ENCODE peak calls at places on chromosome 7, in four cellular contexts. W is coronary artery, N is breast epithelium, S is AG04450. L is an unnamed sample.

GRCh38 chr7:35185908-35186731 is 67.8 kb downstream of the TBX20 start:
- DNase-seq in W (peak; percentile 68), N (no peak), S (no peak), L (no peak)

GRCh38 chr7:15686209-15686956 is at the start of gene MEOX2:
- DNase-seq in W (peak; percentile 86), N (no peak), S (no peak), L (peak; percentile 80)

GRCh38 chr7:45709168-45710034 is 135.2 kb downstream of the ADCY1 start:
- DNase-seq in W (peak; percentile 76), N (peak; percentile 35), S (no peak), L (peak; percentile 44)

GRCh38 chr7:5296627-5297226 is 14.0 kb downstream of the SLC29A4 start:
- DNase-seq in W (no peak), N (no peak), S (no peak), L (no peak)

GRCh38 chr7:116025098-116025809 is 5.3 kb downstream of the TFEC start:
- DNase-seq in W (no peak), N (no peak), S (no peak), L (no peak)

GRCh38 chr7:91264924-91265681 is 870 bp downstream of the FZD1 start:
- DNase-seq in W (no peak), N (peak; percentile 59), S (no peak), L (no peak)

GRCh38 chr7:78609281-78609680 is 810.7 kb downstream of the PHTF2 start:
- DNase-seq in W (no peak), N (no peak), S (no peak), L (no peak)

GRCh38 chr7:107232568-107233090 is 63.8 kb downstream of the HBP1 start:
- DNase-seq in W (no peak), N (no peak), S (peak; percentile 23), L (no peak)

GRCh38 chr7:34823650-34824258 is 165.7 kb downstream of the NPSR1 start:
- DNase-seq in W (no peak), N (no peak), S (peak; percentile 8), L (no peak)

GRCh38 chr7:112635742-112636141 is 154.5 kb downstream of the TMEM168 start:
- DNase-seq in W (no peak), N (no peak), S (no peak), L (no peak)

GRCh38 chr7:40824461-40824860 is 689.7 kb downstream of the SUGCT start:
- DNase-seq in W (no peak), N (no peak), S (no peak), L (no peak)

GRCh38 chr7:169854-170172 is 22.6 kb upstream of the FAM20C start:
- DNase-seq in W (no peak), N (no peak), S (no peak), L (no peak)

GRCh38 chr7:108222236-108222892 is 92.2 kb upstream of the LAMB4 start:
- DNase-seq in W (no peak), N (no peak), S (no peak), L (no peak)

GRCh38 chr7:35596061-35596460 is 98.9 kb downstream of the HERPUD2 start:
- DNase-seq in W (no peak), N (no peak), S (peak; percentile 23), L (no peak)

GRCh38 chr7:104174798-104175197 is 33.0 kb downstream of the ORC5 start:
- DNase-seq in W (no peak), N (no peak), S (no peak), L (no peak)

GRCh38 chr7:99003419-99003818 is 125.1 kb downstream of the TRRAP start:
- DNase-seq in W (no peak), N (no peak), S (no peak), L (no peak)

GRCh38 chr7:47441796-47442744 is 139.8 kb downstream of the TNS3 start:
- DNase-seq in W (peak; percentile 47), N (no peak), S (no peak), L (no peak)

GRCh38 chr7:104296900-104297299 is 31.5 kb upstream of the LHFPL3 start:
- DNase-seq in W (no peak), N (no peak), S (no peak), L (no peak)

GRCh38 chr7:95871078-95871848 is 98.9 kb downstream of the DYNC1I1 start:
- DNase-seq in W (no peak), N (no peak), S (peak; percentile 7), L (no peak)

GRCh38 chr7:122303971-122304603 is 463 bp downstream of the FEZF1 start:
- DNase-seq in W (no peak), N (no peak), S (no peak), L (no peak)

GRCh38 chr7:79471283-79471682 is 17.8 kb upstream of the MAGI2 start:
- DNase-seq in W (no peak), N (no peak), S (no peak), L (no peak)

GRCh38 chr7:140042386-140042670 is 20.4 kb downstream of the PARP12 start:
- DNase-seq in W (no peak), N (no peak), S (no peak), L (no peak)

GRCh38 chr7:128840326-128841170 is 10.3 kb downstream of the FLNC start:
- DNase-seq in W (no peak), N (no peak), S (no peak), L (no peak)

GRCh38 chr7:28296571-28297483 is 115.5 kb upstream of the CREB5 start:
- DNase-seq in W (no peak), N (no peak), S (no peak), L (no peak)

GRCh38 chr7:87833130-87833529 is 43.0 kb downstream of the SLC25A40 start:
- DNase-seq in W (no peak), N (no peak), S (no peak), L (no peak)

GRCh38 chr7:30896783-30897617 is 14.7 kb upstream of the AQP1 start:
- DNase-seq in W (no peak), N (no peak), S (no peak), L (no peak)

GRCh38 chr7:143390098-143390772 is 9.1 kb downstream of the ZYX start:
- DNase-seq in W (no peak), N (no peak), S (no peak), L (no peak)

DNA sequence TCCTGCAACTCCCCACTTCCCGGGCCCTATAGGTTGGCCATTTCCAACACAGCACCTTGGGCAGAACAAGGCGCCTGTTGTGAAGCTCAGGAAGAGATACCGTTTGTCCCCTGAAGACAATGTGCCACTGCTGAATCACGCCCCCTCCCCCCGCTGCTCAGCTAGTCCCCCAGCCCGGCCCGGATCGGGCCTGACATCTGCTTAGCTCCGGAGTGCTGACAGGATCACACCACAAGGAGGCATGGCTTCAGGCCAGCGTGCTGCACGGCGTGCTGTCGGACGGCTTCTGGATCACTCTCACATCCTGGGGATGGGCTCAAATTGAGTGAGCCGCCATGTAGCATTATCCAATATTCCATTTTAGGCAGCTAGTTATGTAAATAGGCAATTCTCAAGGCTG is 62.1 kb upstream of the EFCAB10 start:
- DNase-seq in W (no peak), N (no peak), S (no peak), L (no peak)
- TF ChIP-seq CTCF in W (no peak), N (no peak), S (peak; percentile 32), L (no peak)

GRCh38 chr7:155665079-155665956 is 20.9 kb downstream of the RBM33 start:
- DNase-seq in W (no peak), N (no peak), S (no peak), L (no peak)
- H3K27ac ChIP-seq in W (no peak overlapping the region), N (no peak overlapping the region), S (peak overlapping the region; percentile 55), L (no peak overlapping the region)

GRCh38 chr7:21299766-21300165 is 128.1 kb upstream of the SP4 start:
- DNase-seq in W (no peak), N (no peak), S (no peak), L (no peak)

DNA sequence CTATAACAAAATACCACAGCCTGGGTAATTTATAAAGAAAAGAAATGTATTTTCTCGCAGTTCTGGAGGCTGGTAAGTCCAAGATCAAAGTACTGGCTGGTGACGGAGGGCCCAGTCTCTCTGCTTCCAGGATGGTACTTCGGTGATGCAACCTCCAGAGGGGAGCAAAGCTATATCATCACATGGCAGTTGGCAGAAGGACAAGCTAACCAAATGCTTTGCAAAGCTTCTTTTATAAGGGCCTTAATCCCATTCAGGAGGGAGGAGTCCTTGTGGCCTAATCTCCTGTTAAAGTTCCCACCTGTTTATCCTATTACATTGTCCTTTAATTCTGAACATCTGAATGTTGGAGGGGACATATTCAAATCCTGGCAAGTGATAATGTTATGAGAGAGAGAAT is 134.1 kb upstream of the SP4 start:
- DNase-seq in W (no peak), N (no peak), S (no peak), L (no peak)
- TF ChIP-seq CTCF in W (no peak), N (no peak), S (no peak), L (no peak)

GRCh38 chr7:74290590-74290950 is 1.4 kb downstream of the CLIP2 start:
- DNase-seq in W (no peak), N (no peak), S (no peak), L (no peak)
- H3K27ac ChIP-seq in W (peak overlapping the region; percentile 69), N (no peak overlapping the region), S (no peak overlapping the region), L (peak overlapping the region; percentile 93)

L was measured in ascending aorta.